ENCODE peak calls at places on chromosomes 13 and 19, in seven cellular contexts. U is tibial nerve, M is spleen, Y is uterus, A is transverse colon, Z is A549, X is breast epithelium. K is an unnamed sample. For H3K9me3, the result is how much of the 10 kb centered on the place peaks cover.

GRCh38 chr19:12766051-12766521 is 9.3 kb downstream of the HOOK2 start:
- DNase-seq in Z (peak), A (peak), M (peak), X (peak), U (peak), Y (peak), K (no peak)

GRCh38 chr13:29852464-29853054 is 2.1 kb upstream of the UBL3 start:
- DNase-seq in X (no peak), U (peak), A (no peak), Y (no peak), Z (no peak), M (no peak), K (no peak)

GRCh38 chr13:110799246-110800236 is 86.0 kb downstream of the ING1 start:
- DNase-seq in Y (peak), M (peak), A (no peak), Z (no peak), U (peak), X (no peak), K (no peak)

GRCh38 chr19:56838930-56839664 is 1.4 kb downstream of the PEG3 start:
- DNase-seq in M (peak), U (peak), A (peak), Y (peak), X (peak), Z (no peak), K (no peak)

GRCh38 chr19:35216833-35217707 is 11.5 kb downstream of the FAM187B start:
- DNase-seq in M (peak), U (peak), Y (no peak), Z (no peak), A (peak), X (no peak), K (no peak)

GRCh38 chr13:41222259-41222852 is 28.0 kb upstream of the KBTBD7 start:
- DNase-seq in Z (peak), A (peak), M (no peak), U (peak), X (no peak), Y (peak), K (no peak)

GRCh38 chr19:46391296-46392251 is 21.8 kb downstream of the CCDC8 start:
- DNase-seq in Y (no peak), M (peak), Z (no peak), U (no peak), X (no peak), A (no peak), K (no peak)

GRCh38 chr13:114096811-114097503 is 35.5 kb downstream of the RASA3 start:
- DNase-seq in M (peak), A (no peak), U (no peak), Z (no peak), Y (peak), X (peak), K (no peak)

GRCh38 chr13:59823495-59823894 is 340.2 kb downstream of the DIAPH3 start:
- DNase-seq in Y (no peak), Z (no peak), X (no peak), U (no peak), M (no peak), A (no peak), K (no peak)

GRCh38 chr19:8334458-8335342 is 8.4 kb downstream of the KANK3 start:
- DNase-seq in Y (no peak), Z (peak), M (peak), A (peak), X (no peak), U (no peak), K (no peak)

DNA sequence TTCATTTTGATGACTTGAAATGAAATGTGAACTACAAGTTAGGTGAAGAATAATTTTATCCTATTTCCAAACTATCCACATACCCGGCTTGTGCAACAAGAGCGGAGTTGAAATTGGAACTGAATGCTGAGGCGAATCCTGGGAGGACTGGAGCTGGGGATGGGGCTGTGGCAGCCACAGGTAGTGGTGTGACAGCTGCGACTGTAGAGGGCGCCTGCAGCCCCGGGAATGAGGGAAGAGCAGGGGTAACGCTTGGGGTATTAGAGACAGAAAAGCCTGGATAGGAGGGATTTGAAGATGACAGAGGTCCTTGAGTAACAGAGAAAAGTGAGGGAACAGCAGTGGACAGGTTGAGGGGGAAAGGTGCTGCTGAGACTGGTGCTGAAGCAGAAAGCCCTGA is 22.0 kb upstream of the STOML3 start:
- DNase-seq in U (no peak), Z (no peak), A (no peak), M (no peak), Y (no peak), X (no peak), K (no peak)
- TF ChIP-seq CTCF in U (no peak), Z (peak), A (no peak), M (no peak), Y (no peak), X (no peak), K (no peak)

GRCh38 chr19:38401148-38401547 is 1.7 kb upstream of the FAM98C start:
- DNase-seq in Z (no peak), M (no peak), Y (no peak), U (no peak), A (no peak), X (no peak), K (no peak)

GRCh38 chr19:38400361-38400760 is 2.5 kb upstream of the FAM98C start:
- DNase-seq in M (no peak), Z (no peak), Y (no peak), A (no peak), X (no peak), U (no peak), K (no peak)

GRCh38 chr19:38402967-38403674 is at the start of gene FAM98C:
- DNase-seq in U (peak), M (peak), Z (peak), Y (peak), A (peak), X (peak), K (peak)

GRCh38 chr19:38404858-38405257 is 2.0 kb downstream of the FAM98C start:
- DNase-seq in A (no peak), U (no peak), M (no peak), Z (no peak), Y (no peak), X (no peak), K (no peak)

DNA sequence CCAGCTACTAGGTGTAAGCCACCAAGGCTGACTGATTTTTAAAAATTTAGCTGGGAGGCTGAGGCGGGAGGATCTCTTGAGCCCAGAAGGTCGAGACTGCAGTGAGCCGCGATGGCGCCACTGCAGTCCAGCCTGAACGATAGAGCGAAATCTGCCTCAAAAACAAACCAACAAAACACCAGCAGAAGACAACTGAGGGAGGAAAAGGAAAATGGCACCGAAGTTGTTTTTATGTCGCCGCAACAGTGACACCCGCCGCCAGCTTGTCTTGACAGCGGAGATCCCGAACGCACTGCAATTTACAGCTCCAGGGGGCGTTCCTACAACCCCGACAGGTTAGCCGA is 298 bp upstream of the FAM98C start:
- DNase-seq in U (no peak), M (no peak), A (no peak), X (no peak), Z (no peak), Y (no peak), K (no peak)
- TF ChIP-seq POLR2A in U (no peak), M (no peak), A (no peak), X (no peak), Z (no peak), Y (no peak), K (no peak)

DNA sequence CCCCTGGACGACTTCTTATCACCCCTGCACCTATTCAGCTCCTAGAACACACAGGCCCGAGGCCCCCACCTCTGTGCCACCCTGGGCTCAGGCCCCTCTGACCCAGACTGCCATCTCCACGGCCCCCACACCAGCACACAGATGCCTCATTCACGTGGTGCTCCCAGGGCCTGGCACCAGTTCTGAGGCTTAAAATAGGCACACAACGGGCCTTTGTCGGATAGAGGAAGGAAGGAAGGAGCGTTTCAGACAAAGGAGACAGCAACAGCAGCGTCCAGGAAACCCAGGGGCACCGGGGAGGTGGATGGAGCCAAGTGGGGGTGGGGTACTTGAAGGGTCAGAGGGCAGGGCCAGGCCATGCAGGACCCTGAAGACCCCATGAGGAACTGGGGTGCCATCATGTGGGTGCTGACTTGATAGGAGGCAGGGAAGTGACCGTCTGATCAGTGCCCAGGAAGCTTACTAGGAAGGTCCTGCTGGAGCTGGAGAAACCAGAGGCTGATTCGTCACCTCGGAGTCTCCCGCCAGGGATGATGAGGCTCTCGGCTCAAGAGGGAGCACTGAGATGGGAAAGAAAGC is 7.1 kb downstream of the GNG7 start:
- DNase-seq in A (no peak), U (no peak), Y (no peak), X (no peak), M (peak), Z (no peak), K (no peak)
- H3K9me3 ChIP-seq in A (under half), U (under half), Y (under half), X (under half), M (under half), Z (under half), K (under half)

GRCh38 chr19:20928371-20928770 is 5.3 kb downstream of the ZNF85 start:
- DNase-seq in M (no peak), Z (no peak), X (no peak), Y (no peak), A (no peak), U (no peak), K (no peak)

GRCh38 chr19:20926796-20927195 is 3.7 kb downstream of the ZNF85 start:
- DNase-seq in U (no peak), X (no peak), Y (no peak), Z (no peak), A (no peak), M (no peak), K (no peak)

GRCh38 chr19:20925481-20925880 is 2.4 kb downstream of the ZNF85 start:
- DNase-seq in Z (no peak), X (no peak), M (no peak), A (no peak), U (no peak), Y (no peak), K (no peak)

DNA sequence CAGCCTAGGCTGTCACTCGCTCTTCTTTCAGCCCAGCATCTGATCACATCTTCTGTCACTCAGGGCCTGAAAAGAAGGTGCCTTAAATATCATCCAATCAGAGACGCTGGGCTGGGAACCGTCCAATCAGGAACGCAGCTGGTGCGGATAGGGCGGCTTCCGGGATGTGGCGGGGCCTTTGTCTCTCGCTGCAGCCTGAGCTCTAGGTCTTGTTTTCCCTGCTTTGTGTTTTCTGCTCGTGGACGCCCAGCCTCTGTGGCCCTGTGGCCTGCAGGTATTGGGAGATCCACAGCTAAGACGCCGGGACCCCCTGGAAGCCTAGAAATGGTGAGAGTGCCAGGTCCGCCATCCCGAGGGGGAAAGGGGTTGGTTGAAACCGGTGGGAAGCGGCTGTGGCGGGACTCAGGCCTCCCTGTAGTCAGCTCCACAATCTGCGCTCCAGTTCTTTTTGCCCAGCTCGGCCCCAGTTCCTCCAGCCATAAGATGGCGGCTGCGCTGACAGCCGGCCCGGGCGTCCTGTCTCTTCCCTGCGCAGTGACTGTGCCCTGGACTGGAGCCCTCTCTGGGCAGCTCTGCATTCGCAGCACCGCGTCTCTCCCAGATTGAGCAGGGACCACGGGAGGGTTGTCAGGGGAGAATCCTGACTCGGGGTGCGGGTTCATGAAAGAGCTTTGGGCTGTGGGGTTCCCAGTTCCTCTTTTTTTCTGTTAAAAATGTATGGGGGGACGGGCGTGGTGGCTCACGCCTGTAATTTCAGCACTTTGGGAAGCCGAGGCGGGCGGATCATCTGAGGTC is at the start of gene ZNF85:
- DNase-seq in M (peak), Z (no peak), U (peak), Y (peak), X (peak), A (peak), K (peak)
- TF ChIP-seq CTCF in M (no peak), Z (no peak), U (no peak), Y (no peak), X (no peak), A (no peak), K (no peak)

GRCh38 chr19:43983912-43984686 is at the start of gene ZNF155:
- DNase-seq in M (peak), A (peak), X (peak), U (peak), Z (peak), Y (peak), K (no peak)
- TF ChIP-seq POLR2A in M (no peak), A (no peak), X (no peak), U (no peak), Z (no peak), Y (no peak), K (no peak)

GRCh38 chr13:44413095-44413494 is 39.5 kb downstream of the SERP2 start:
- DNase-seq in M (no peak), Z (no peak), Y (no peak), U (no peak), X (no peak), A (no peak), K (no peak)
- H3K9me3 ChIP-seq in M (under half), Z (under half), Y (under half), U (under half), X (under half), A (under half), K (under half)

GRCh38 chr13:112346173-112346898 is 29.8 kb upstream of the SPACA7 start:
- DNase-seq in U (no peak), M (peak), Z (no peak), A (no peak), X (no peak), Y (no peak), K (no peak)
- TF ChIP-seq CTCF in U (no peak), M (no peak), Z (no peak), A (no peak), X (no peak), Y (no peak), K (no peak)

GRCh38 chr19:1039646-1040475 is at the start of gene ABCA7:
- DNase-seq in U (peak), M (peak), Z (peak), X (peak), A (peak), Y (peak), K (no peak)

GRCh38 chr19:1041272-1041834 is 1.4 kb downstream of the ABCA7 start:
- DNase-seq in U (no peak), A (no peak), Z (no peak), M (peak), Y (no peak), X (no peak), K (no peak)

GRCh38 chr19:1040476-1041271 is 767 bp downstream of the ABCA7 start:
- DNase-seq in Y (peak), M (peak), U (peak), Z (peak), X (peak), A (peak), K (no peak)

GRCh38 chr19:1042689-1043511 is 3.0 kb downstream of the ABCA7 start:
- DNase-seq in M (peak), Y (no peak), U (no peak), Z (no peak), X (no peak), A (peak), K (no peak)

GRCh38 chr19:1041835-1042685 is 2.2 kb downstream of the ABCA7 start:
- DNase-seq in Y (no peak), X (no peak), Z (peak), M (peak), A (peak), U (no peak), K (no peak)
- TF ChIP-seq POLR2A in Y (no peak), X (no peak), Z (peak), M (no peak), A (peak), U (no peak), K (no peak)

GRCh38 chr19:57947088-57947418 is 453 bp downstream of the ZNF256 start:
- DNase-seq in X (no peak), Z (no peak), U (no peak), M (no peak), A (no peak), Y (no peak), K (no peak)
- H3K9me3 ChIP-seq in X (half or more), Z (half or more), U (half or more), M (under half), A (under half), Y (under half), K (under half)